ENCODE peak calls at places on chromosomes 5 and 9, in ten cellular contexts. H is GM12878, Y is ovary, T is K562, D is tibial nerve, C is A549, Q is stomach, A is sigmoid colon, U is SK-N-SH, M is HepG2. S is an unnamed sample. For H3K4me1, the result is how much of the 10 kb centered on the place peaks cover.

GRCh38 chr9:131593255-131593820 is 48.0 kb downstream of the PRRT1B start:
- DNase-seq in H (no peak), Y (no peak), T (no peak), D (no peak), C (no peak), Q (no peak), A (no peak), U (no peak), M (no peak), S (no peak)

GRCh38 chr5:59034498-59035186 is 451.8 kb downstream of the RAB3C start:
- DNase-seq in H (no peak), Y (no peak), T (no peak), D (no peak), C (no peak), Q (no peak), A (no peak), U (peak), M (no peak), S (no peak)

GRCh38 chr5:149271195-149271716 is 403 bp upstream of the AFAP1L1 start:
- DNase-seq in H (no peak), Y (no peak), T (no peak), D (peak), C (peak), Q (no peak), A (no peak), U (no peak), M (peak), S (no peak)

GRCh38 chr9:93648181-93648580 is 71.8 kb downstream of the PHF2 start:
- DNase-seq in H (no peak), Y (no peak), T (no peak), D (no peak), C (no peak), Q (peak), A (peak), U (no peak), M (no peak), S (no peak)

GRCh38 chr5:73380710-73381586 is 67.6 kb downstream of the FOXD1 start:
- DNase-seq in H (no peak), Y (no peak), T (no peak), D (no peak), C (no peak), Q (no peak), A (no peak), U (peak), M (no peak), S (no peak)

GRCh38 chr5:421287-421880 is 21.6 kb upstream of the EXOC3 start:
- DNase-seq in H (no peak), Y (no peak), T (no peak), D (no peak), C (no peak), Q (no peak), A (peak), U (no peak), M (no peak), S (no peak)

GRCh38 chr9:73180373-73180772 is 28.7 kb downstream of the ANXA1 start:
- DNase-seq in H (no peak), Y (no peak), T (no peak), D (no peak), C (no peak), Q (no peak), A (no peak), U (no peak), M (no peak), S (no peak)

GRCh38 chr5:151770383-151771258 is 1.1 kb upstream of the G3BP1 start:
- DNase-seq in H (no peak), Y (peak), T (peak), D (peak), C (peak), Q (peak), A (peak), U (peak), M (no peak), S (peak)

GRCh38 chr9:78866228-78867132 is 569.6 kb downstream of the PSAT1 start:
- DNase-seq in H (no peak), Y (no peak), T (no peak), D (no peak), C (peak), Q (no peak), A (no peak), U (no peak), M (peak), S (no peak)
- TF ChIP-seq EP300 in H (no peak), Y (no peak), T (no peak), D (no peak), C (peak), Q (no peak), A (no peak), U (no peak), M (no peak), S (no peak)

GRCh38 chr5:143143973-143144372 is 259.5 kb downstream of the NR3C1 start:
- DNase-seq in H (no peak), Y (no peak), T (no peak), D (no peak), C (no peak), Q (no peak), A (no peak), U (no peak), M (no peak), S (no peak)
- H3K4me1 ChIP-seq in H (under half), Y (under half), T (under half), D (under half), C (under half), Q (half or more), A (under half), U (under half), M (under half), S (half or more)

GRCh38 chr9:35112257-35113020 is 3.2 kb downstream of the ATOSB start:
- DNase-seq in H (no peak), Y (no peak), T (no peak), D (peak), C (no peak), Q (no peak), A (no peak), U (no peak), M (no peak), S (no peak)

GRCh38 chr9:35114921-35115341 is 731 bp downstream of the ATOSB start:
- DNase-seq in H (no peak), Y (peak), T (no peak), D (peak), C (no peak), Q (peak), A (peak), U (peak), M (no peak), S (no peak)

GRCh38 chr9:35115680-35116538 is at the start of gene ATOSB:
- DNase-seq in H (peak), Y (peak), T (peak), D (peak), C (peak), Q (peak), A (peak), U (peak), M (peak), S (peak)

GRCh38 chr9:35116539-35116897 is 856 bp upstream of the ATOSB start:
- DNase-seq in H (no peak), Y (no peak), T (no peak), D (no peak), C (no peak), Q (no peak), A (no peak), U (no peak), M (no peak), S (no peak)

GRCh38 chr9:35114113-35114847 is 1.4 kb downstream of the ATOSB start:
- DNase-seq in H (no peak), Y (peak), T (peak), D (peak), C (no peak), Q (peak), A (peak), U (peak), M (peak), S (peak)
- TF ChIP-seq CTCF in H (no peak), Y (no peak), T (no peak), D (no peak), C (no peak), Q (no peak), A (no peak), U (no peak), M (no peak), S (no peak)

GRCh38 chr5:112956606-112957005 is 20.0 kb upstream of the DCP2 start:
- DNase-seq in H (no peak), Y (no peak), T (no peak), D (no peak), C (no peak), Q (no peak), A (no peak), U (no peak), M (no peak), S (no peak)

GRCh38 chr5:112960316-112960715 is 16.3 kb upstream of the DCP2 start:
- DNase-seq in H (no peak), Y (no peak), T (no peak), D (no peak), C (no peak), Q (no peak), A (no peak), U (peak), M (no peak), S (no peak)

GRCh38 chr5:112957409-112957808 is 19.2 kb upstream of the DCP2 start:
- DNase-seq in H (no peak), Y (no peak), T (no peak), D (no peak), C (no peak), Q (no peak), A (no peak), U (no peak), M (no peak), S (no peak)

GRCh38 chr5:112958774-112959088 is 17.9 kb upstream of the DCP2 start:
- DNase-seq in H (no peak), Y (no peak), T (no peak), D (no peak), C (no peak), Q (no peak), A (no peak), U (no peak), M (no peak), S (no peak)

DNA sequence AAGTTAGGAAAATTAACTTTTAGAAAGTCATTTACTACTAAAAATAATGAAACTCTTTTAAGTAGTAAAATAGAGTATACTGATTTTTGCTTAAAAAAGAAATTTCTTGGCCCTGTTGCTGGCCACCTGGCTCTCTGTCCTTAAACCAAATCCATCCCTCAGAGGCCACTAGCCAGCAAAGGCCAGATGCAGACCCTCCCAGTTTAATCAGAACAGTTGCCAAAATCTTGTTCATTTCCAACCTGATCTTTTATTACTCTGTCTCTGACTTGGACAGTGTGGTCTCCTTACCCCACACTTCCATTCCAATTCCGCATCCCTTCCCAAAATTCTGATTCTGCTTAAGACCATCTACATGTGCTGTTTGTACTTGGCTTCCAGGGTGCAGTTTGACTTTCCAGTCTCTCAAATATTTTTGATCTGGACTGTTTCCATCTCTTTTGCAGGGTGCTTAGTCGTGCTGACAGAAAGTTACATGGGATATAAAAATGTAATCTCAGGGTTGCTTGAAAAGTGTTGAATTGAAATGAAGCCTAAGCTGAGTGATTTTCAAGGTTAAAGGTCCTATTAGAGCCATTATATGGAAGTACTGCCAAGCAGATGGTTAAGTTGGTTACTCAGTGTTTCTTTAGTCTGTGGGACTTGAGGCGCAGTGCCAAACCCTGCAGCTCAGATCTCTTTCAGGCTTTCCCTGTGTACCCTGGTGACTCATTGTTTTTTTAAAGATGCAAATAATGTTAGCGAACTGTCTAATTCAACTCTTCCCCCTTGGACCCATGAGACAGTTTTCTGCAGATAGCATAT is 18.4 kb upstream of the DCP2 start:
- DNase-seq in H (peak), Y (peak), T (no peak), D (no peak), C (peak), Q (peak), A (peak), U (no peak), M (peak), S (no peak)
- TF ChIP-seq EP300 in H (no peak), Y (no peak), T (no peak), D (no peak), C (peak), Q (no peak), A (no peak), U (peak), M (peak), S (no peak)

GRCh38 chr5:83071286-83071685 is 5.9 kb downstream of the TMEM167A start:
- DNase-seq in H (no peak), Y (no peak), T (no peak), D (no peak), C (no peak), Q (no peak), A (no peak), U (no peak), M (no peak), S (no peak)
- H3K4me1 ChIP-seq in H (under half), Y (under half), T (under half), D (under half), C (under half), Q (half or more), A (under half), U (under half), M (half or more), S (half or more)

DNA sequence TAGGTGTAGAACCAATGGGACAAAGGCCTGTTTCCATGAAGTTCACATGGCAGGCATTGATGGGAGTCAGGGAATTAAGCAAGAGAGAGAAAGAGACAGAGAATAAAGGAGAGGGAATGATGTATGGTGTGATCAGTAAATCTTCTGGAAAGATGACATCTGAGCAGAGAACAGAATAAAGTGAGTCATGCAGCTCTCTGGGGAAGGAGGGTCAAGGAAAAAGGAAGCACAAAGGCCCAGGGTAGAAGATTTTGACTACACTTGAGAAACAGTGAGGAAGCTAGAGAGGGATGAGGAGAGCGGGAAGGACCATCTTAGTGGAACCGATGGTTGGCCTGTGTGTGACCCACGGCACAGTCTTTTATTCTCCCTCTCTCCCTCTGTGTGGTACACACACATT is 425.9 kb downstream of the SPOCK1 start:
- DNase-seq in H (no peak), Y (no peak), T (no peak), D (no peak), C (no peak), Q (no peak), A (no peak), U (no peak), M (no peak), S (no peak)
- TF ChIP-seq CTCF in H (no peak), Y (no peak), T (no peak), D (no peak), C (no peak), Q (no peak), A (no peak), U (no peak), M (no peak), S (no peak)

GRCh38 chr5:147733075-147733474 is 49.5 kb downstream of the JAKMIP2 start:
- DNase-seq in H (no peak), Y (no peak), T (no peak), D (no peak), C (no peak), Q (no peak), A (no peak), U (no peak), M (no peak), S (no peak)

GRCh38 chr5:147735621-147736125 is 46.9 kb downstream of the JAKMIP2 start:
- DNase-seq in H (no peak), Y (no peak), T (no peak), D (no peak), C (no peak), Q (no peak), A (no peak), U (no peak), M (no peak), S (no peak)

GRCh38 chr5:147734839-147735238 is 47.7 kb downstream of the JAKMIP2 start:
- DNase-seq in H (no peak), Y (no peak), T (no peak), D (no peak), C (no peak), Q (no peak), A (no peak), U (no peak), M (no peak), S (no peak)

GRCh38 chr5:147732552-147732883 is 50.0 kb downstream of the JAKMIP2 start:
- DNase-seq in H (no peak), Y (no peak), T (no peak), D (no peak), C (no peak), Q (no peak), A (no peak), U (no peak), M (no peak), S (no peak)

GRCh38 chr5:147731708-147732551 is 50.6 kb downstream of the JAKMIP2 start:
- DNase-seq in H (no peak), Y (no peak), T (no peak), D (no peak), C (no peak), Q (no peak), A (no peak), U (no peak), M (no peak), S (no peak)
- TF ChIP-seq EP300 in H (no peak), Y (no peak), T (no peak), D (no peak), C (no peak), Q (no peak), A (no peak), U (no peak), M (no peak), S (no peak)

S was measured in esophagus muscularis mucosa.